ENCODE peak calls at places on chromosomes 12 and 14, in nine cellular contexts. N, A, S, E, U, Z, Q, W and B are unnamed samples.

GRCh38 chr12:93145086-93145485 is 216.0 kb upstream of the EEA1 start:
- DNase-seq in N (no peak), A (no peak), S (no peak), E (no peak), U (no peak), Z (no peak), Q (no peak), W (peak), B (no peak)

GRCh38 chr12:117231750-117232149 is 41.5 kb upstream of the FBXO21 start:
- DNase-seq in N (no peak), A (no peak), S (no peak), E (no peak), U (no peak), Z (no peak), Q (no peak), W (no peak), B (no peak)

GRCh38 chr14:61322799-61323290 is 1.5 kb downstream of the PRKCH start:
- DNase-seq in N (no peak), A (no peak), S (peak), E (no peak), U (no peak), Z (no peak), Q (no peak), W (peak), B (no peak)

GRCh38 chr14:23446291-23446851 is 10.9 kb upstream of the MYH7 start:
- DNase-seq in N (no peak), A (no peak), S (no peak), E (no peak), U (no peak), Z (no peak), Q (no peak), W (no peak), B (no peak)

GRCh38 chr12:28780096-28780495 is 369.0 kb upstream of the FAR2 start:
- DNase-seq in N (no peak), A (no peak), S (no peak), E (no peak), U (no peak), Z (no peak), Q (peak), W (peak), B (no peak)

GRCh38 chr12:132250707-132251106 is 78.7 kb downstream of the GALNT9 start:
- DNase-seq in N (no peak), A (no peak), S (no peak), E (no peak), U (no peak), Z (no peak), Q (no peak), W (no peak), B (no peak)

GRCh38 chr14:66485910-66486421 is at the start of gene CCDC196:
- DNase-seq in N (no peak), A (no peak), S (no peak), E (no peak), U (no peak), Z (no peak), Q (no peak), W (no peak), B (no peak)

GRCh38 chr12:51218607-51219161 is 822 bp upstream of the POU6F1 start:
- DNase-seq in N (no peak), A (no peak), S (no peak), E (peak), U (no peak), Z (no peak), Q (no peak), W (no peak), B (no peak)

GRCh38 chr12:15984097-15984800 is 73.1 kb downstream of the DERA start:
- DNase-seq in N (no peak), A (no peak), S (no peak), E (no peak), U (no peak), Z (no peak), Q (no peak), W (peak), B (no peak)

GRCh38 chr12:1706284-1707016 is 15.6 kb downstream of the ADIPOR2 start:
- DNase-seq in N (no peak), A (no peak), S (no peak), E (no peak), U (no peak), Z (no peak), Q (no peak), W (peak), B (no peak)